ENCODE peak calls at places on chromosome 22, in seven cellular contexts. One of them, this sample, is unnamed.

GRCh38 chr22:47767403-47767802 is 1005.0 kb downstream of the TBC1D22A start:
- DNase-seq in NT2/D1: no peak
- DNase-seq in epithelial cell of esophagus: peak
- DNase-seq in choroid plexus epithelial cell: no peak
- DNase-seq in stimulated activated CD8-positive, alpha-beta memory T cell treated with anti-CD3 and anti-CD28 coated beads, Interleukin-15, amount 100 ng/mL, for 24 hours: no peak
- DNase-seq in GM20000: no peak
- DNase-seq in mucosa of gallbladder: no peak
- DNase-seq in this sample: no peak

GRCh38 chr22:38080847-38081635 is 2.9 kb downstream of the SLC16A8 start:
- DNase-seq in choroid plexus epithelial cell: peak
- DNase-seq in stimulated activated CD8-positive, alpha-beta memory T cell treated with anti-CD3 and anti-CD28 coated beads, Interleukin-15, amount 100 ng/mL, for 24 hours: no peak
- DNase-seq in mucosa of gallbladder: no peak
- DNase-seq in epithelial cell of esophagus: peak
- DNase-seq in NT2/D1: no peak
- DNase-seq in GM20000: no peak
- DNase-seq in this sample: no peak

GRCh38 chr22:46508391-46508999 is 28.9 kb downstream of the CELSR1 start:
- DNase-seq in choroid plexus epithelial cell: no peak
- DNase-seq in GM20000: no peak
- DNase-seq in mucosa of gallbladder: no peak
- DNase-seq in stimulated activated CD8-positive, alpha-beta memory T cell treated with anti-CD3 and anti-CD28 coated beads, Interleukin-15, amount 100 ng/mL, for 24 hours: no peak
- DNase-seq in NT2/D1: no peak
- DNase-seq in epithelial cell of esophagus: no peak
- DNase-seq in this sample: no peak

GRCh38 chr22:42283288-42284229 is 13.1 kb upstream of the TCF20 start:
- DNase-seq in mucosa of gallbladder: no peak
- DNase-seq in choroid plexus epithelial cell: no peak
- DNase-seq in stimulated activated CD8-positive, alpha-beta memory T cell treated with anti-CD3 and anti-CD28 coated beads, Interleukin-15, amount 100 ng/mL, for 24 hours: no peak
- DNase-seq in NT2/D1: no peak
- DNase-seq in epithelial cell of esophagus: no peak
- DNase-seq in GM20000: no peak
- DNase-seq in this sample: no peak

GRCh38 chr22:20648306-20648903 is 125.5 kb upstream of the SERPIND1 start:
- DNase-seq in mucosa of gallbladder: no peak
- DNase-seq in choroid plexus epithelial cell: no peak
- DNase-seq in NT2/D1: no peak
- DNase-seq in stimulated activated CD8-positive, alpha-beta memory T cell treated with anti-CD3 and anti-CD28 coated beads, Interleukin-15, amount 100 ng/mL, for 24 hours: no peak
- DNase-seq in epithelial cell of esophagus: no peak
- DNase-seq in GM20000: no peak
- DNase-seq in this sample: no peak

GRCh38 chr22:46574993-46575914 is 37.8 kb upstream of the CELSR1 start:
- DNase-seq in GM20000: no peak
- DNase-seq in choroid plexus epithelial cell: no peak
- DNase-seq in NT2/D1: no peak
- DNase-seq in mucosa of gallbladder: peak
- DNase-seq in stimulated activated CD8-positive, alpha-beta memory T cell treated with anti-CD3 and anti-CD28 coated beads, Interleukin-15, amount 100 ng/mL, for 24 hours: no peak
- DNase-seq in epithelial cell of esophagus: peak
- DNase-seq in this sample: no peak

GRCh38 chr22:42296381-42296853 is 26.0 kb upstream of the TCF20 start:
- DNase-seq in choroid plexus epithelial cell: no peak
- DNase-seq in GM20000: no peak
- DNase-seq in stimulated activated CD8-positive, alpha-beta memory T cell treated with anti-CD3 and anti-CD28 coated beads, Interleukin-15, amount 100 ng/mL, for 24 hours: no peak
- DNase-seq in mucosa of gallbladder: no peak
- DNase-seq in NT2/D1: no peak
- DNase-seq in epithelial cell of esophagus: no peak
- DNase-seq in this sample: no peak

GRCh38 chr22:50696251-50696798 is 23.7 kb downstream of the SHANK3 start:
- DNase-seq in stimulated activated CD8-positive, alpha-beta memory T cell treated with anti-CD3 and anti-CD28 coated beads, Interleukin-15, amount 100 ng/mL, for 24 hours: no peak
- DNase-seq in choroid plexus epithelial cell: no peak
- DNase-seq in NT2/D1: no peak
- DNase-seq in epithelial cell of esophagus: peak
- DNase-seq in mucosa of gallbladder: no peak
- DNase-seq in GM20000: no peak
- DNase-seq in this sample: no peak

GRCh38 chr22:26398741-26399153 is 30.3 kb upstream of the ASPHD2 start:
- DNase-seq in GM20000: peak
- DNase-seq in NT2/D1: no peak
- DNase-seq in mucosa of gallbladder: peak
- DNase-seq in choroid plexus epithelial cell: peak
- DNase-seq in stimulated activated CD8-positive, alpha-beta memory T cell treated with anti-CD3 and anti-CD28 coated beads, Interleukin-15, amount 100 ng/mL, for 24 hours: no peak
- DNase-seq in epithelial cell of esophagus: peak
- DNase-seq in this sample: peak

GRCh38 chr22:40387758-40388157 is 17.4 kb downstream of the SGSM3 start:
- DNase-seq in NT2/D1: no peak
- DNase-seq in GM20000: no peak
- DNase-seq in choroid plexus epithelial cell: no peak
- DNase-seq in stimulated activated CD8-positive, alpha-beta memory T cell treated with anti-CD3 and anti-CD28 coated beads, Interleukin-15, amount 100 ng/mL, for 24 hours: no peak
- DNase-seq in mucosa of gallbladder: peak
- DNase-seq in epithelial cell of esophagus: peak
- DNase-seq in this sample: no peak

GRCh38 chr22:49975543-49976389 is 15.2 kb downstream of the PIM3 start:
- DNase-seq in stimulated activated CD8-positive, alpha-beta memory T cell treated with anti-CD3 and anti-CD28 coated beads, Interleukin-15, amount 100 ng/mL, for 24 hours: no peak
- DNase-seq in choroid plexus epithelial cell: no peak
- DNase-seq in GM20000: peak
- DNase-seq in NT2/D1: no peak
- DNase-seq in mucosa of gallbladder: no peak
- DNase-seq in epithelial cell of esophagus: no peak
- DNase-seq in this sample: peak

GRCh38 chr22:26168199-26168915 is 905 bp upstream of the SEZ6L start:
- DNase-seq in mucosa of gallbladder: no peak
- DNase-seq in GM20000: no peak
- DNase-seq in choroid plexus epithelial cell: no peak
- DNase-seq in stimulated activated CD8-positive, alpha-beta memory T cell treated with anti-CD3 and anti-CD28 coated beads, Interleukin-15, amount 100 ng/mL, for 24 hours: no peak
- DNase-seq in NT2/D1: no peak
- DNase-seq in epithelial cell of esophagus: no peak
- DNase-seq in this sample: no peak

GRCh38 chr22:27223317-27224177 is 566.2 kb downstream of the MIAT start:
- DNase-seq in mucosa of gallbladder: no peak
- DNase-seq in stimulated activated CD8-positive, alpha-beta memory T cell treated with anti-CD3 and anti-CD28 coated beads, Interleukin-15, amount 100 ng/mL, for 24 hours: no peak
- DNase-seq in NT2/D1: no peak
- DNase-seq in epithelial cell of esophagus: peak
- DNase-seq in GM20000: no peak
- DNase-seq in choroid plexus epithelial cell: peak
- DNase-seq in this sample: no peak

GRCh38 chr22:28899199-28899853 is 16.0 kb downstream of the ZNRF3 start:
- DNase-seq in choroid plexus epithelial cell: no peak
- DNase-seq in GM20000: no peak
- DNase-seq in epithelial cell of esophagus: peak
- DNase-seq in mucosa of gallbladder: no peak
- DNase-seq in stimulated activated CD8-positive, alpha-beta memory T cell treated with anti-CD3 and anti-CD28 coated beads, Interleukin-15, amount 100 ng/mL, for 24 hours: no peak
- DNase-seq in NT2/D1: no peak
- DNase-seq in this sample: no peak

GRCh38 chr22:49270595-49271368 is 556.9 kb downstream of the BRD1 start:
- DNase-seq in GM20000: no peak
- DNase-seq in epithelial cell of esophagus: no peak
- DNase-seq in stimulated activated CD8-positive, alpha-beta memory T cell treated with anti-CD3 and anti-CD28 coated beads, Interleukin-15, amount 100 ng/mL, for 24 hours: no peak
- DNase-seq in mucosa of gallbladder: no peak
- DNase-seq in NT2/D1: no peak
- DNase-seq in choroid plexus epithelial cell: no peak
- DNase-seq in this sample: no peak

GRCh38 chr22:32698926-32699619 is 102.4 kb upstream of the TIMP3 start:
- DNase-seq in mucosa of gallbladder: peak
- DNase-seq in choroid plexus epithelial cell: no peak
- DNase-seq in GM20000: no peak
- DNase-seq in NT2/D1: no peak
- DNase-seq in stimulated activated CD8-positive, alpha-beta memory T cell treated with anti-CD3 and anti-CD28 coated beads, Interleukin-15, amount 100 ng/mL, for 24 hours: no peak
- DNase-seq in epithelial cell of esophagus: no peak
- DNase-seq in this sample: no peak

GRCh38 chr22:32204211-32204855 is 540 bp downstream of the RFPL2 start:
- DNase-seq in stimulated activated CD8-positive, alpha-beta memory T cell treated with anti-CD3 and anti-CD28 coated beads, Interleukin-15, amount 100 ng/mL, for 24 hours: no peak
- DNase-seq in choroid plexus epithelial cell: no peak
- DNase-seq in epithelial cell of esophagus: no peak
- DNase-seq in GM20000: no peak
- DNase-seq in mucosa of gallbladder: peak
- DNase-seq in NT2/D1: no peak
- DNase-seq in this sample: peak

GRCh38 chr22:49933236-49933921 is 14.9 kb downstream of the CRELD2 start:
- DNase-seq in stimulated activated CD8-positive, alpha-beta memory T cell treated with anti-CD3 and anti-CD28 coated beads, Interleukin-15, amount 100 ng/mL, for 24 hours: no peak
- DNase-seq in GM20000: no peak
- DNase-seq in choroid plexus epithelial cell: no peak
- DNase-seq in mucosa of gallbladder: no peak
- DNase-seq in NT2/D1: no peak
- DNase-seq in epithelial cell of esophagus: no peak
- DNase-seq in this sample: no peak

GRCh38 chr22:36010913-36011312 is 17.7 kb downstream of the RBFOX2 start:
- DNase-seq in mucosa of gallbladder: no peak
- DNase-seq in stimulated activated CD8-positive, alpha-beta memory T cell treated with anti-CD3 and anti-CD28 coated beads, Interleukin-15, amount 100 ng/mL, for 24 hours: no peak
- DNase-seq in epithelial cell of esophagus: peak
- DNase-seq in GM20000: no peak
- DNase-seq in NT2/D1: no peak
- DNase-seq in choroid plexus epithelial cell: peak
- DNase-seq in this sample: no peak

GRCh38 chr22:24485608-24486007 is 9.5 kb upstream of the UPB1 start:
- DNase-seq in GM20000: no peak
- DNase-seq in epithelial cell of esophagus: no peak
- DNase-seq in NT2/D1: no peak
- DNase-seq in stimulated activated CD8-positive, alpha-beta memory T cell treated with anti-CD3 and anti-CD28 coated beads, Interleukin-15, amount 100 ng/mL, for 24 hours: no peak
- DNase-seq in mucosa of gallbladder: no peak
- DNase-seq in choroid plexus epithelial cell: peak
- DNase-seq in this sample: no peak

GRCh38 chr22:27399161-27399560 is 402.4 kb downstream of the MN1 start:
- DNase-seq in NT2/D1: no peak
- DNase-seq in stimulated activated CD8-positive, alpha-beta memory T cell treated with anti-CD3 and anti-CD28 coated beads, Interleukin-15, amount 100 ng/mL, for 24 hours: no peak
- DNase-seq in epithelial cell of esophagus: no peak
- DNase-seq in choroid plexus epithelial cell: no peak
- DNase-seq in GM20000: no peak
- DNase-seq in mucosa of gallbladder: no peak
- DNase-seq in this sample: no peak

GRCh38 chr22:41092023-41092817 is at the start of gene EP300:
- DNase-seq in choroid plexus epithelial cell: peak
- DNase-seq in mucosa of gallbladder: peak
- DNase-seq in epithelial cell of esophagus: peak
- DNase-seq in NT2/D1: peak
- DNase-seq in stimulated activated CD8-positive, alpha-beta memory T cell treated with anti-CD3 and anti-CD28 coated beads, Interleukin-15, amount 100 ng/mL, for 24 hours: peak
- DNase-seq in GM20000: peak
- DNase-seq in this sample: peak

GRCh38 chr22:21834869-21835268 is 32.6 kb downstream of the MAPK1 start:
- DNase-seq in mucosa of gallbladder: no peak
- DNase-seq in epithelial cell of esophagus: peak
- DNase-seq in NT2/D1: no peak
- DNase-seq in choroid plexus epithelial cell: no peak
- DNase-seq in GM20000: no peak
- DNase-seq in stimulated activated CD8-positive, alpha-beta memory T cell treated with anti-CD3 and anti-CD28 coated beads, Interleukin-15, amount 100 ng/mL, for 24 hours: no peak
- DNase-seq in this sample: no peak

GRCh38 chr22:34096770-34097169 is 176.5 kb upstream of the LARGE1 start:
- DNase-seq in stimulated activated CD8-positive, alpha-beta memory T cell treated with anti-CD3 and anti-CD28 coated beads, Interleukin-15, amount 100 ng/mL, for 24 hours: no peak
- DNase-seq in mucosa of gallbladder: no peak
- DNase-seq in choroid plexus epithelial cell: no peak
- DNase-seq in GM20000: no peak
- DNase-seq in NT2/D1: no peak
- DNase-seq in epithelial cell of esophagus: no peak
- DNase-seq in this sample: no peak

GRCh38 chr22:41469218-41469851 is 418 bp downstream of the ACO2 start:
- DNase-seq in epithelial cell of esophagus: no peak
- DNase-seq in GM20000: no peak
- DNase-seq in choroid plexus epithelial cell: peak
- DNase-seq in stimulated activated CD8-positive, alpha-beta memory T cell treated with anti-CD3 and anti-CD28 coated beads, Interleukin-15, amount 100 ng/mL, for 24 hours: no peak
- DNase-seq in mucosa of gallbladder: no peak
- DNase-seq in NT2/D1: no peak
- DNase-seq in this sample: no peak

GRCh38 chr22:20398420-20398819 is 4.5 kb downstream of the ZNF74 start:
- DNase-seq in mucosa of gallbladder: no peak
- DNase-seq in NT2/D1: no peak
- DNase-seq in choroid plexus epithelial cell: no peak
- DNase-seq in stimulated activated CD8-positive, alpha-beta memory T cell treated with anti-CD3 and anti-CD28 coated beads, Interleukin-15, amount 100 ng/mL, for 24 hours: no peak
- DNase-seq in epithelial cell of esophagus: no peak
- DNase-seq in GM20000: no peak
- DNase-seq in this sample: no peak

GRCh38 chr22:20430101-20430640 is 7.5 kb downstream of the SCARF2 start:
- DNase-seq in epithelial cell of esophagus: no peak
- DNase-seq in GM20000: peak
- DNase-seq in mucosa of gallbladder: no peak
- DNase-seq in stimulated activated CD8-positive, alpha-beta memory T cell treated with anti-CD3 and anti-CD28 coated beads, Interleukin-15, amount 100 ng/mL, for 24 hours: no peak
- DNase-seq in NT2/D1: no peak
- DNase-seq in choroid plexus epithelial cell: no peak
- DNase-seq in this sample: peak

GRCh38 chr22:44737414-44738346 is 14.7 kb upstream of the ARHGAP8 start:
- DNase-seq in stimulated activated CD8-positive, alpha-beta memory T cell treated with anti-CD3 and anti-CD28 coated beads, Interleukin-15, amount 100 ng/mL, for 24 hours: no peak
- DNase-seq in mucosa of gallbladder: no peak
- DNase-seq in choroid plexus epithelial cell: no peak
- DNase-seq in NT2/D1: no peak
- DNase-seq in GM20000: no peak
- DNase-seq in epithelial cell of esophagus: no peak
- DNase-seq in this sample: no peak

GRCh38 chr22:24049211-24049610 is 38.1 kb downstream of the CABIN1 start:
- DNase-seq in stimulated activated CD8-positive, alpha-beta memory T cell treated with anti-CD3 and anti-CD28 coated beads, Interleukin-15, amount 100 ng/mL, for 24 hours: no peak
- DNase-seq in mucosa of gallbladder: no peak
- DNase-seq in epithelial cell of esophagus: no peak
- DNase-seq in choroid plexus epithelial cell: no peak
- DNase-seq in GM20000: no peak
- DNase-seq in NT2/D1: no peak
- DNase-seq in this sample: no peak

GRCh38 chr22:23117890-23118646 is 23.7 kb downstream of the RSPH14 start:
- DNase-seq in epithelial cell of esophagus: no peak
- DNase-seq in GM20000: no peak
- DNase-seq in NT2/D1: no peak
- DNase-seq in stimulated activated CD8-positive, alpha-beta memory T cell treated with anti-CD3 and anti-CD28 coated beads, Interleukin-15, amount 100 ng/mL, for 24 hours: no peak
- DNase-seq in choroid plexus epithelial cell: no peak
- DNase-seq in mucosa of gallbladder: no peak
- DNase-seq in this sample: no peak

GRCh38 chr22:48578138-48579034 is 1249.3 kb downstream of the BRD1 start:
- DNase-seq in NT2/D1: no peak
- DNase-seq in choroid plexus epithelial cell: no peak
- DNase-seq in mucosa of gallbladder: no peak
- DNase-seq in stimulated activated CD8-positive, alpha-beta memory T cell treated with anti-CD3 and anti-CD28 coated beads, Interleukin-15, amount 100 ng/mL, for 24 hours: no peak
- DNase-seq in epithelial cell of esophagus: no peak
- DNase-seq in GM20000: no peak
- DNase-seq in this sample: no peak

GRCh38 chr22:19942071-19942885 is 660 bp upstream of the TXNRD2 start:
- DNase-seq in mucosa of gallbladder: no peak
- DNase-seq in NT2/D1: no peak
- DNase-seq in choroid plexus epithelial cell: peak
- DNase-seq in GM20000: peak
- DNase-seq in epithelial cell of esophagus: no peak
- DNase-seq in stimulated activated CD8-positive, alpha-beta memory T cell treated with anti-CD3 and anti-CD28 coated beads, Interleukin-15, amount 100 ng/mL, for 24 hours: no peak
- DNase-seq in this sample: peak

GRCh38 chr22:41286639-41287091 is 678 bp upstream of the RANGAP1 start:
- DNase-seq in mucosa of gallbladder: no peak
- DNase-seq in stimulated activated CD8-positive, alpha-beta memory T cell treated with anti-CD3 and anti-CD28 coated beads, Interleukin-15, amount 100 ng/mL, for 24 hours: no peak
- DNase-seq in GM20000: peak
- DNase-seq in choroid plexus epithelial cell: no peak
- DNase-seq in epithelial cell of esophagus: no peak
- DNase-seq in NT2/D1: no peak
- DNase-seq in this sample: peak

GRCh38 chr22:37121887-37122591 is 12.5 kb upstream of the TMPRSS6 start:
- DNase-seq in mucosa of gallbladder: peak
- DNase-seq in GM20000: peak
- DNase-seq in stimulated activated CD8-positive, alpha-beta memory T cell treated with anti-CD3 and anti-CD28 coated beads, Interleukin-15, amount 100 ng/mL, for 24 hours: peak
- DNase-seq in NT2/D1: no peak
- DNase-seq in choroid plexus epithelial cell: peak
- DNase-seq in epithelial cell of esophagus: peak
- DNase-seq in this sample: peak

GRCh38 chr22:47394504-47395440 is 632.3 kb downstream of the TBC1D22A start:
- DNase-seq in NT2/D1: no peak
- DNase-seq in mucosa of gallbladder: no peak
- DNase-seq in epithelial cell of esophagus: no peak
- DNase-seq in choroid plexus epithelial cell: no peak
- DNase-seq in GM20000: no peak
- DNase-seq in stimulated activated CD8-positive, alpha-beta memory T cell treated with anti-CD3 and anti-CD28 coated beads, Interleukin-15, amount 100 ng/mL, for 24 hours: no peak
- DNase-seq in this sample: no peak

GRCh38 chr22:29482253-29482652 is 2.2 kb downstream of the NEFH start:
- DNase-seq in stimulated activated CD8-positive, alpha-beta memory T cell treated with anti-CD3 and anti-CD28 coated beads, Interleukin-15, amount 100 ng/mL, for 24 hours: no peak
- DNase-seq in NT2/D1: no peak
- DNase-seq in mucosa of gallbladder: no peak
- DNase-seq in choroid plexus epithelial cell: no peak
- DNase-seq in GM20000: no peak
- DNase-seq in epithelial cell of esophagus: no peak
- DNase-seq in this sample: no peak

GRCh38 chr22:19019679-19020032 is 83.6 kb upstream of the PRODH start:
- DNase-seq in mucosa of gallbladder: no peak
- DNase-seq in NT2/D1: no peak
- DNase-seq in choroid plexus epithelial cell: no peak
- DNase-seq in epithelial cell of esophagus: no peak
- DNase-seq in stimulated activated CD8-positive, alpha-beta memory T cell treated with anti-CD3 and anti-CD28 coated beads, Interleukin-15, amount 100 ng/mL, for 24 hours: no peak
- DNase-seq in GM20000: no peak
- DNase-seq in this sample: no peak

GRCh38 chr22:47918936-47919505 is 1156.6 kb downstream of the TBC1D22A start:
- DNase-seq in stimulated activated CD8-positive, alpha-beta memory T cell treated with anti-CD3 and anti-CD28 coated beads, Interleukin-15, amount 100 ng/mL, for 24 hours: no peak
- DNase-seq in GM20000: no peak
- DNase-seq in epithelial cell of esophagus: no peak
- DNase-seq in NT2/D1: no peak
- DNase-seq in choroid plexus epithelial cell: no peak
- DNase-seq in mucosa of gallbladder: no peak
- DNase-seq in this sample: no peak

This sample was measured in GM13977.